ENCODE peak calls at places on chromosomes 3 and 15, in eight cellular contexts. P is EH; M is pancreas; A is stimulated activated CD8-positive, alpha-beta memory T cell treated with anti-CD3 and anti-CD28 coated beads, Interleukin-7, amount 100 ng/mL, for 24 hours; U is OCI-LY7; B is adrenal gland; N is A172; W is Karpas-422. Q is an unnamed sample.

GRCh38 chr15:51076142-51076897 is 18.4 kb downstream of the TNFAIP8L3 start:
- DNase-seq in P (no peak), M (no peak), A (no peak), U (no peak), B (no peak), N (no peak), W (no peak), Q (no peak)

GRCh38 chr15:52337198-52337853 is 41.7 kb upstream of the MYO5C start:
- DNase-seq in P (peak), M (no peak), A (no peak), U (no peak), B (no peak), N (peak), W (no peak), Q (no peak)

GRCh38 chr3:108062051-108062450 is 28.8 kb downstream of the CD47 start:
- DNase-seq in P (no peak), M (no peak), A (no peak), U (peak), B (no peak), N (no peak), W (peak), Q (no peak)

GRCh38 chr3:4906107-4906621 is 73.1 kb upstream of the BHLHE40 start:
- DNase-seq in P (peak), M (peak), A (no peak), U (no peak), B (no peak), N (peak), W (no peak), Q (peak)

GRCh38 chr3:149588909-149589308 is 68.9 kb downstream of the WWTR1 start:
- DNase-seq in P (no peak), M (no peak), A (no peak), U (no peak), B (no peak), N (no peak), W (no peak), Q (peak)

GRCh38 chr15:100284191-100284590 is 57.6 kb downstream of the ADAMTS17 start:
- DNase-seq in P (no peak), M (no peak), A (no peak), U (no peak), B (no peak), N (no peak), W (no peak), Q (no peak)

GRCh38 chr3:197088370-197088769 is 58.8 kb upstream of the MELTF start:
- DNase-seq in P (no peak), M (no peak), A (no peak), U (peak), B (no peak), N (no peak), W (no peak), Q (no peak)

GRCh38 chr15:94576889-94577533 is 345.6 kb downstream of the MCTP2 start:
- DNase-seq in P (no peak), M (peak), A (no peak), U (peak), B (no peak), N (no peak), W (peak), Q (peak)

GRCh38 chr3:49665822-49666519 is 8.2 kb upstream of the APEH start:
- DNase-seq in P (no peak), M (no peak), A (no peak), U (no peak), B (no peak), N (no peak), W (no peak), Q (no peak)

GRCh38 chr3:172387728-172388127 is 60.5 kb downstream of the GHSR start:
- DNase-seq in P (no peak), M (no peak), A (no peak), U (no peak), B (no peak), N (no peak), W (no peak), Q (no peak)

GRCh38 chr3:18559323-18559972 is 134.3 kb upstream of the SATB1 start:
- DNase-seq in P (no peak), M (peak), A (no peak), U (peak), B (peak), N (peak), W (peak), Q (peak)

GRCh38 chr15:66765478-66766281 is 63.6 kb downstream of the SMAD6 start:
- DNase-seq in P (peak), M (peak), A (no peak), U (no peak), B (peak), N (peak), W (no peak), Q (no peak)

GRCh38 chr3:28286595-28286994 is 45.2 kb downstream of the CMC1 start:
- DNase-seq in P (peak), M (no peak), A (no peak), U (peak), B (no peak), N (peak), W (peak), Q (peak)

GRCh38 chr3:49707113-49707480 is 12.4 kb downstream of the AMIGO3 start:
- DNase-seq in P (peak), M (no peak), A (no peak), U (no peak), B (no peak), N (no peak), W (no peak), Q (no peak)

GRCh38 chr3:105686324-105686897 is 182.4 kb downstream of the CBLB start:
- DNase-seq in P (peak), M (no peak), A (no peak), U (peak), B (no peak), N (peak), W (peak), Q (peak)

GRCh38 chr3:27165348-27165747 is 203.8 kb downstream of the NEK10 start:
- DNase-seq in P (peak), M (no peak), A (no peak), U (no peak), B (no peak), N (peak), W (no peak), Q (no peak)